ENCODE peak calls at places on chromosomes 3 and 15, in five cellular contexts. X, P, O, J and G are unnamed samples.

GRCh38 chr15:77044228-77045042 is 26.5 kb downstream of the TSPAN3 start:
- DNase-seq in X (no peak), P (no peak), O (no peak), J (no peak), G (no peak)

GRCh38 chr3:172224560-172225214 is 185.3 kb downstream of the FNDC3B start:
- DNase-seq in X (no peak), P (no peak), O (no peak), J (no peak), G (no peak)

GRCh38 chr15:59349715-59350420 is 22.8 kb downstream of the MYO1E start:
- DNase-seq in X (peak; percentile 99), P (peak; percentile 57), O (no peak), J (no peak), G (no peak)

GRCh38 chr3:197913981-197914380 is 36.0 kb upstream of the RPL35A start:
- DNase-seq in X (no peak), P (no peak), O (no peak), J (no peak), G (no peak)

GRCh38 chr3:167493240-167493639 is 19.4 kb upstream of the SERPINI2 start:
- DNase-seq in X (peak; percentile 0), P (no peak), O (no peak), J (no peak), G (no peak)

GRCh38 chr3:3800685-3801509 is 1.7 kb downstream of the LRRN1 start:
- DNase-seq in X (no peak), P (peak; percentile 42), O (peak; percentile 61), J (peak; percentile 62), G (peak; percentile 27)

GRCh38 chr3:12465826-12466225 is 18.5 kb upstream of the TSEN2 start:
- DNase-seq in X (no peak), P (no peak), O (no peak), J (no peak), G (no peak)

GRCh38 chr3:177473184-177473583 is 275.9 kb upstream of the TBL1XR1 start:
- DNase-seq in X (no peak), P (no peak), O (no peak), J (no peak), G (no peak)

GRCh38 chr3:180610981-180611380 is 9.0 kb downstream of the TTC14 start:
- DNase-seq in X (no peak), P (no peak), O (no peak), J (no peak), G (no peak)

GRCh38 chr15:58957101-58957973 is 23.9 kb upstream of the SLTM start:
- DNase-seq in X (peak; percentile 85), P (no peak), O (peak; percentile 39), J (no peak), G (no peak)

GRCh38 chr3:852033-852432 is 240.8 kb upstream of the CNTN6 start:
- DNase-seq in X (no peak), P (no peak), O (no peak), J (no peak), G (no peak)

GRCh38 chr15:79015416-79015815 is 70.6 kb upstream of the CTSH start:
- DNase-seq in X (no peak), P (no peak), O (no peak), J (no peak), G (no peak)

GRCh38 chr15:40372966-40373365 is 9.6 kb upstream of the KNSTRN start:
- DNase-seq in X (no peak), P (no peak), O (no peak), J (no peak), G (no peak)

GRCh38 chr3:155495387-155495786 is 201.9 kb upstream of the STRIT1 start:
- DNase-seq in X (no peak), P (no peak), O (no peak), J (no peak), G (no peak)

GRCh38 chr3:129653019-129653418 is 46.5 kb upstream of the PLXND1 start:
- DNase-seq in X (no peak), P (no peak), O (no peak), J (no peak), G (no peak)

GRCh38 chr3:129654126-129654525 is 47.6 kb upstream of the PLXND1 start:
- DNase-seq in X (no peak), P (no peak), O (no peak), J (no peak), G (no peak)

GRCh38 chr3:129650256-129650872 is 43.9 kb upstream of the PLXND1 start:
- DNase-seq in X (peak; percentile 18), P (peak; percentile 89), O (peak; percentile 68), J (no peak), G (peak; percentile 73)

GRCh38 chr3:129648331-129648730 is 41.9 kb upstream of the PLXND1 start:
- DNase-seq in X (no peak), P (no peak), O (no peak), J (no peak), G (no peak)

DNA sequence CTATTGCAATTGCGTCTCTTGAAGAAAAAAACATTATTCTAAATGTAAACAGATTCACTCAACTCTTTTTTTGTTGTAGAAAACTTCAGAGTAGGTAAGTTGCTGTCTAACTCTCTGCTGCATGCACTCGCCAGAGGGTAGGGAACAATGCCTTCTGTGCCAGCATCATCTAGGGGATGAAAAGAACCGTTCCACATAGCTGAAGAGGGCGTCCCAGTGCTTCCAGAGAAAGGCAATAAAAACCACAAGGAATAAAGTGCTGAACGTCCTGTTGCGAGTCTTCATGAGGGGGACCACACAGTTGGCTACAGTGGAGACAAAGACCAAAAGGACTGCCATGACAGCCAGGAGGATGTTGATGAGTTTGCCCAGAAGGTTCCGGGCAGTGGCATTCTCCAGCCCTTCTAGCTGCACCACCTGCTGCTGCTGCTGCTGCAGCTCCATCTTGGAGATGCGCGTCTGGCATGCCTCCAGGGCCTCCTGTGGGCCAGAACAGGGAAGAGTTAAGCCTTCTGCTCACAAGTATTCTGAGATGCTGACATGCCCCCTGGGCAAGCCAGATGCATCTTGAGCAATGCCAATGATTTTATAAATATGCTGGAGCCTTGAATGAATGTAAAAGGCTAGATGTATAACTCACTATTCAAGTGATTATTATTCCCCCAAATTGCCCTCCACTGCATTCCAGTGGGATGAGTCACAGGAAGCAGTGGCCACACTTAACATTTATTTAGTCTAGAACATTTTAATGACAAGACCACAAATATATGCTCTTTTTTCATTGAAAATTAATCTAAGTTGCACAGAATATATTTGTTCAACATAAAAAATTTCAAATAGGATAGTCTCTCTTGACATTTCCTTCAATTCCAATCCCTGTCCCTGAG is 45.1 kb upstream of the PLXND1 start:
- DNase-seq in X (peak; percentile 53), P (no peak), O (no peak), J (no peak), G (peak; percentile 59)
- TF ChIP-seq CTCF in X (peak; percentile 26), P (no peak), O (no peak), J (no peak), G (no peak)

DNA sequence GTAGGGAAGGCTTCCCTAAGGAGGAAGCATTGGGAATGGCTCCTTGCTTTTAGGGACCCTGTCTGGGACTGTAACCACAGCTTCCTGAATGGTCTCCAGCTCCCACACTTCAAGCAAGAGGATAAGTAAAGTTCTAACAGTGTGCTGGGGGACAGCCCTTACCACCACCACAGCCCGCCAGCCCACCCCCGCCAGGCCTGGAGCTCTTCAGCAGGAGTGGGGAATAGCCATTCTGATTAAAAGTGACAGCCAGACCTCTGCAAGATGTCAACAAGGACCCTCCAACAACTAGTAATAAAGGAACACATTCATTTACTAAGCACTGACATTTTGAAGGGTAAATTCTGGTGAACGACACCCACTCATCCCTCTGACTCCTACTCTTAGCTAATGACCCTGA is 49.4 kb downstream of the CPN2 start:
- DNase-seq in X (no peak), P (no peak), O (no peak), J (no peak), G (no peak)
- TF ChIP-seq POLR2A in X (no peak), P (no peak), O (no peak), J (no peak), G (no peak)

DNA sequence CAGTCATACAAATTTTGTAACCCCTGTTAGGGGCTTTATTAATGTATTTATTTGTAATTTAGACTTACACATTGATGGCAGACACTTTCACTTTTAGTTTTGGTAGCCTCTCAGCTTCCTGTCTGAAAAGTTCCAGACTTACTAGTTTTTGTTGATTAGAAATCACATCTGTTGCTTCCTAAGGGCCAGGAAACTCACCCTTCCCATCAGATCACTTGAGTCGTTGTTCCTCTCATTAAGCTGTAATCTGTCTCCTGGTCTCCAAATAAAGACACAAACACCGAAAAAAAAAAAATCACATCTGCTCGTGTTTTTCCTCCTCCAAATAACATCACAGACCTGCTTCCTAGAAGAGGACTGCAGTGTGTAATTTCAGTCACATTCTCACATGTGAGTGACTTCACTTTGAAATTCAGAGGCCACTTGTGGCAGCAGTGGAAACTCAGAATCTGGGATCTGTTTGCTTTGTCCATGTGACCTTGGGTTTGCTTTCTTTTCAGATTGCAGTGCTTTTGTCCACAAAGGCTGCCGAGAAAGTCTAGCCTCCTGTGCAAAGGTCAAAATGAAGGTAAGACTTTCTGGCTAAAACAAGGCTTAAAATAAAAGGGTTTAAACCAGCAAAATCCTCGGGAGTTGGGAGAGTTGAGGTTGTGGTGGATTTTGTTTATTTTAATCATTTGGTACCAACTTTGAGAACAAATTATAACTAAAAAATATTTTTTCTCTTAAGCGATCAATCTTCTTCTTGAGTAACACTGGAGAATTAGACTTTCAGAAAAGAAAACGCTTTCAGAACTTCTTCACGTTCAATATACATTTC is 87.0 kb downstream of the KLHL25 start:
- DNase-seq in X (no peak), P (no peak), O (peak; percentile 49), J (no peak), G (no peak)
- H3K4me1 ChIP-seq in X (peaks cover 25% of the 10 kb centered on the region), P (no peaks in the 10 kb centered on the region), O (peaks cover 54% of the 10 kb centered on the region), J (peaks cover 34% of the 10 kb centered on the region), G (peaks cover 20% of the 10 kb centered on the region)

DNA sequence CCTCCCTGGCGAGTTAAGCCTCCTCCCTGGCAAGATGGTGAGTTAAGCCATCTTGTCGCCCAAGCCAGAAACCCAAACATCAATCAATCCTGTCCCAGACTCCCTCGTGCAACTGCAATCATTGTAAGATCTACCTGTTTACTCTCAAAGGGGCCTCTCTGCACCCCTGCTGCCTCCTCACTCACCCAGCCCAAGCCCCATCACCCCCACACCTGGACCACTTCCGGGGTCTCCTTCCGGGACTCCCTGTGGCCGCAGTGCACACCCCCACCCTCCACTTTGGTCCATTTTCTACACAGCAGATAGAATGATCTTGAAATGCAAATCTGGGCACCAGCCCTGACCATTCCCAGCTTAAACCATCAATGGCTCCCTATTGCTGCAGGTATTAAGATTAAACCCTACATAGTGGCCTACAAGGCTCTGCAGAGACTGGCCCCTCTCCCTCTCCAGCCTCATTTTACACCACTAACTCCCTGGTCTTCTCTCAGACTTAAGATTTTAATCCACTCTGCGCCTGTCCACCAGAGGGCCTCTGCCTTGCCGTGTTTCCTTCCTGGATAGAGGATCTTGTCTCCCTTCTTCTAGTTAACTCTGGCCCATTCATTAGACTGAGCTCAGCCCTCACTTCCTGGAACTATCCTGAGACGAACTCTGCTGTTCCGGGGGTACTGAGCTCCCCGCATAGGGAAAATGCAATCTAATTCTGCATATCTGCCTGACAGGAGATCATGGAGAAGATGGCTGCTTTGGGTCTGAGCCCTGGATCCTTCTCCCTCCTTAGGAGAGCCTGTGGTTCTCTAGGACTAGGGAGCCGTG is 41.9 kb upstream of the SLC6A1 start:
- DNase-seq in X (peak; percentile 64), P (no peak), O (no peak), J (no peak), G (no peak)
- TF ChIP-seq CTCF in X (peak; percentile 71), P (no peak), O (no peak), J (peak; percentile 44), G (peak; percentile 17)

GRCh38 chr3:9791790-9792404 is 376 bp downstream of the TADA3 start:
- DNase-seq in X (no peak), P (no peak), O (no peak), J (no peak), G (no peak)
- TF ChIP-seq POLR2A in X (no peak), P (no peak), O (peak; percentile 41), J (no peak), G (no peak)